ENCODE peak calls at places on chromosomes 5 and 9, in eight cellular contexts. S is stomach, Y is DND-41, N is SJSA1, H is PC-3, C is neural progenitor cell, D is aorta, A is GM23248. J is an unnamed sample.

GRCh38 chr5:151628112-151628823 is 37.1 kb upstream of the FAT2 start:
- DNase-seq in S (no peak), Y (no peak), N (no peak), H (no peak), C (no peak), D (peak; percentile 81), A (peak; percentile 72), J (no peak)

GRCh38 chr5:102798103-102798502 is 43.0 kb downstream of the PAM start:
- DNase-seq in S (no peak), Y (no peak), N (no peak), H (no peak), C (no peak), D (no peak), A (no peak), J (no peak)

GRCh38 chr5:2207966-2208544 is 325.3 kb upstream of the IRX4 start:
- DNase-seq in S (no peak), Y (no peak), N (peak; percentile 34), H (peak; percentile 54), C (peak; percentile 87), D (no peak), A (no peak), J (no peak)

GRCh38 chr5:132073231-132074013 is at the start of gene CSF2:
- DNase-seq in S (no peak), Y (no peak), N (no peak), H (peak; percentile 87), C (no peak), D (peak; percentile 62), A (peak; percentile 36), J (no peak)

GRCh38 chr5:40680741-40681350 is 1.1 kb downstream of the PTGER4 start:
- DNase-seq in S (no peak), Y (peak; percentile 63), N (no peak), H (no peak), C (peak; percentile 44), D (no peak), A (no peak), J (no peak)

GRCh38 chr9:22119537-22120167 is 110.5 kb upstream of the CDKN2B start:
- DNase-seq in S (no peak), Y (peak; percentile 30), N (no peak), H (peak; percentile 61), C (peak; percentile 39), D (no peak), A (peak; percentile 59), J (no peak)

GRCh38 chr9:124448019-124448418 is 2.2 kb upstream of the ADGRD2 start:
- DNase-seq in S (no peak), Y (no peak), N (no peak), H (no peak), C (no peak), D (no peak), A (no peak), J (peak; percentile 70)

GRCh38 chr5:95942968-95943367 is 18.7 kb downstream of the ELL2 start:
- DNase-seq in S (no peak), Y (no peak), N (no peak), H (no peak), C (no peak), D (no peak), A (no peak), J (no peak)

GRCh38 chr5:179805529-179806249 is 977 bp downstream of the MGAT4B start:
- DNase-seq in S (no peak), Y (no peak), N (peak; percentile 66), H (no peak), C (peak; percentile 61), D (no peak), A (peak; percentile 82), J (no peak)

GRCh38 chr5:77029376-77029885 is 773 bp upstream of the AGGF1 start:
- DNase-seq in S (no peak), Y (no peak), N (no peak), H (no peak), C (no peak), D (no peak), A (no peak), J (no peak)

GRCh38 chr5:160159991-160160826 is 41.0 kb upstream of the PWWP2A start:
- DNase-seq in S (peak; percentile 51), Y (no peak), N (no peak), H (no peak), C (peak; percentile 76), D (no peak), A (no peak), J (no peak)

GRCh38 chr9:101995231-101995630 is 256.8 kb upstream of the GRIN3A start:
- DNase-seq in S (no peak), Y (no peak), N (no peak), H (no peak), C (no peak), D (no peak), A (peak; percentile 1), J (no peak)

GRCh38 chr9:96249746-96250145 is 52.2 kb downstream of the HSD17B3 start:
- DNase-seq in S (no peak), Y (no peak), N (no peak), H (no peak), C (no peak), D (no peak), A (no peak), J (no peak)

GRCh38 chr5:62779010-62779422 is 200.4 kb downstream of the LRRC70 start:
- DNase-seq in S (no peak), Y (no peak), N (no peak), H (peak; percentile 64), C (peak; percentile 84), D (no peak), A (peak; percentile 81), J (no peak)

GRCh38 chr9:16870606-16871357 is at the start of gene BNC2:
- DNase-seq in S (no peak), Y (peak; percentile 38), N (peak; percentile 47), H (peak; percentile 39), C (peak; percentile 84), D (peak; percentile 87), A (peak; percentile 75), J (peak; percentile 49)

GRCh38 chr9:92265159-92265558 is 28.3 kb downstream of the IARS1 start:
- DNase-seq in S (no peak), Y (no peak), N (no peak), H (peak; percentile 39), C (no peak), D (no peak), A (peak; percentile 77), J (no peak)

GRCh38 chr5:43063731-43064171 is 23.6 kb upstream of the ANXA2R start:
- DNase-seq in S (no peak), Y (no peak), N (peak; percentile 66), H (peak; percentile 91), C (no peak), D (no peak), A (peak; percentile 9), J (no peak)

GRCh38 chr5:171850354-171850947 is 64.8 kb downstream of the SMIM23 start:
- DNase-seq in S (no peak), Y (no peak), N (no peak), H (peak; percentile 59), C (peak; percentile 85), D (no peak), A (peak; percentile 16), J (no peak)

GRCh38 chr5:58002318-58002717 is 457.6 kb downstream of the PLK2 start:
- DNase-seq in S (no peak), Y (no peak), N (no peak), H (peak; percentile 77), C (no peak), D (no peak), A (peak; percentile 4), J (no peak)

GRCh38 chr9:125233678-125234077 is 7.5 kb downstream of the HSPA5 start:
- DNase-seq in S (no peak), Y (no peak), N (peak; percentile 70), H (peak; percentile 87), C (no peak), D (no peak), A (peak; percentile 99), J (no peak)

GRCh38 chr9:125409217-125409636 is 147.6 kb downstream of the GAPVD1 start:
- DNase-seq in S (no peak), Y (no peak), N (no peak), H (no peak), C (no peak), D (no peak), A (peak; percentile 9), J (no peak)

GRCh38 chr9:126672634-126673284 is 59.0 kb downstream of the LMX1B start:
- DNase-seq in S (no peak), Y (no peak), N (no peak), H (no peak), C (peak; percentile 62), D (no peak), A (no peak), J (no peak)
- H3K27me3 ChIP-seq in S (peaks cover 6% of the 10 kb centered on the region), Y (peaks cover 14% of the 10 kb centered on the region), N (peaks cover 22% of the 10 kb centered on the region), H (no peaks in the 10 kb centered on the region), C (peaks cover 100% of the 10 kb centered on the region), D (no peaks in the 10 kb centered on the region), A (no peaks in the 10 kb centered on the region), J (peaks cover 91% of the 10 kb centered on the region)

GRCh38 chr5:104998169-104998568 is 1435.6 kb upstream of the NUDT12 start:
- DNase-seq in S (no peak), Y (no peak), N (no peak), H (peak; percentile 89), C (no peak), D (no peak), A (no peak), J (no peak)
- H3K9me3 ChIP-seq in S (no peaks in the 10 kb centered on the region), Y (no peaks in the 10 kb centered on the region), N (peaks cover 6% of the 10 kb centered on the region), H (no peaks in the 10 kb centered on the region), C (no peaks in the 10 kb centered on the region), D (no peaks in the 10 kb centered on the region), A (no peaks in the 10 kb centered on the region), J (peaks cover 17% of the 10 kb centered on the region)

DNA sequence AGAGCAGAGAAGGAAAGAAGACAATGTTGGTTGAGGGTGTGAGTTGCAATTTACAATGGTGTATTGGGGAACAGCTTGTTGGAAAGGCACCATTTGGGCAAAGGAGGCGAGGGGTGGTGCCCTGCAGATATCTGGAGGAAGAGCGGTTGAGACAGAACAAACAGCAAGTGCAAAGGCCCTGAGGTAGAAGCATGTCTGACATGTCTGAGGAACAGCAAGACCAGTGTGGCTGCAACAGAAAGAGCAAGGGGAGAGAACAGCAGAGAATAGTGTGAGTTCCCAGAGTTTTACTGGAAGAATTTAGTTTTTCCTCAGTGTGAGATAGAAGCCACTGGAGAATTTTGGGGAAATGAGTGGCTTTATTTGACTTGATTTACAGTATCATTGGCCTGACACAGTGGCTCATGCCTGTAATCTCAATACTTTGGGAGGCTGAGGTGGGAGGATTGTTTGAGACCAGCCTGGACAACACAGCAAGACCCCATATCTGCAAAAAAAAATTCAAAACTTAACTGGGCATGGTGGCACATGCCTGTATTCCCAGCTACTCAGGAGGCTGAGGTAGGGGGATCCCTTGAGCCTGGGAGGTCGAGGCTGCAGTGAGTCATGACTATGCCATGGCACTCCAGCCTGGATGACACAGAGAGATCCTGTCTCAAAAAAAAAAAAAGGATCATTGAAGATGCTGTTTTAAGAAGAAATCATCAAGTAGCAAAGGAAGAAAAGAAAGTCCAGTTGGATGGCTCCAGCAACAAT is 13.6 kb downstream of the CMBL start:
- DNase-seq in S (no peak), Y (no peak), N (no peak), H (no peak), C (no peak), D (no peak), A (peak; percentile 40), J (no peak)
- H3K27me3 ChIP-seq in S (no peaks in the 10 kb centered on the region), Y (peaks cover 5% of the 10 kb centered on the region), N (no peaks in the 10 kb centered on the region), H (no peaks in the 10 kb centered on the region), C (no peaks in the 10 kb centered on the region), D (no peaks in the 10 kb centered on the region), A (no peaks in the 10 kb centered on the region), J (no peaks in the 10 kb centered on the region)

DNA sequence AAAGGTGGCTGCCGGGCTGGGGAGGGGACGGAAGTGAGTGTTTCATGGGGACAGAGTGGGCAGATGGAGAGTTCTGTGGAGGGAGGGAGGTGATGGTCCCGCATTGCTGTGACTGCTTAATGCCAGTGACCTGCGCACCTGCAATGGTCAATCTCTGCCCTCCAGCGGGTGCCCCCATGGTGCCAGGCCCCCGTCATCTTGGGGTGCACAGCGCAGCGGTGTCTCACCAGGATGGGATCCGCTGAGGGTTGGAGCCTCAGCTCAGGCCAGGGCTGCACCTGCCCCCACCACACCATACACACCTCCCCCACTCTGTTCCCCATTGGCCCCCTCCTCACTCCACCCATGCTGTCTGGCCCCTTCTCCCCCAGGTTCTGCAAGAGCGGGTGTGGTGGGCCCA is 12.0 kb upstream of the CAMSAP1 start:
- DNase-seq in S (no peak), Y (no peak), N (no peak), H (no peak), C (no peak), D (no peak), A (no peak), J (no peak)
- H3K9me3 ChIP-seq in S (peaks cover 32% of the 10 kb centered on the region), Y (peaks cover 9% of the 10 kb centered on the region), N (peaks cover 20% of the 10 kb centered on the region), H (no peaks in the 10 kb centered on the region), C (peaks cover 41% of the 10 kb centered on the region), D (peaks cover 6% of the 10 kb centered on the region), A (peaks cover 3% of the 10 kb centered on the region), J (peaks cover 52% of the 10 kb centered on the region)